ENCODE peak calls at places on chromosomes 7 and 10, in nine cellular contexts. P is HFF-Myc, E is prostate gland, M is lower leg skin, T is cardiac fibroblast, D is cardiac muscle cell, Y is astrocyte of the spinal cord, G is tibial artery, H is NB4. U is an unnamed sample.

GRCh38 chr7:153567426-153567825 is 484.8 kb upstream of the DPP6 start:
- DNase-seq in P (no peak), D (peak), G (peak), H (no peak), E (no peak), T (no peak), Y (no peak), M (peak), U (no peak)

GRCh38 chr7:55252386-55252785 is 112.8 kb upstream of the LANCL2 start:
- DNase-seq in Y (no peak), M (no peak), H (no peak), E (no peak), T (no peak), P (no peak), G (no peak), D (no peak), U (no peak)

GRCh38 chr10:29840516-29841276 is 205.9 kb upstream of the SVIL start:
- DNase-seq in H (no peak), P (no peak), G (no peak), M (no peak), D (no peak), Y (no peak), E (peak), T (no peak), U (no peak)

GRCh38 chr10:62025134-62025794 is 123.8 kb downstream of the ARID5B start:
- DNase-seq in P (no peak), E (no peak), G (no peak), Y (no peak), M (no peak), D (no peak), T (no peak), H (no peak), U (no peak)

GRCh38 chr7:25121599-25121998 is 3.5 kb downstream of the CYCS start:
- DNase-seq in Y (no peak), M (no peak), P (no peak), E (no peak), T (no peak), D (no peak), H (no peak), G (no peak), U (no peak)

GRCh38 chr10:99869581-99869980 is 87.1 kb downstream of the ABCC2 start:
- DNase-seq in Y (no peak), M (no peak), D (no peak), T (no peak), G (no peak), H (no peak), P (no peak), E (no peak), U (no peak)

GRCh38 chr7:149584009-149584408 is 86.4 kb upstream of the ZNF746 start:
- DNase-seq in H (no peak), G (no peak), P (no peak), D (no peak), M (no peak), T (no peak), Y (no peak), E (no peak), U (no peak)

GRCh38 chr10:124417846-124418725 is 637 bp downstream of the OAT start:
- DNase-seq in D (peak), H (peak), E (peak), M (peak), T (peak), Y (peak), P (no peak), G (peak), U (no peak)

GRCh38 chr7:133937786-133938185 is 189.4 kb upstream of the LRGUK start:
- DNase-seq in Y (no peak), M (no peak), E (no peak), G (no peak), H (no peak), T (no peak), D (no peak), P (no peak), U (no peak)

GRCh38 chr10:59336632-59337031 is 25.7 kb downstream of the FAM13C start:
- DNase-seq in T (peak), G (no peak), D (peak), P (no peak), H (no peak), Y (peak), E (no peak), M (no peak), U (no peak)

GRCh38 chr7:51121945-51122425 is 194.6 kb downstream of the COBL start:
- DNase-seq in G (no peak), H (no peak), P (no peak), Y (no peak), D (peak), T (peak), E (peak), M (no peak), U (no peak)

GRCh38 chr7:42831051-42831952 is 80.6 kb downstream of the C7orf25 start:
- DNase-seq in H (peak), Y (peak), E (peak), P (peak), D (peak), G (no peak), M (peak), T (peak), U (no peak)

GRCh38 chr7:7122701-7123281 is 59.6 kb upstream of the C1GALT1 start:
- DNase-seq in Y (peak), P (no peak), M (peak), G (no peak), D (peak), T (peak), E (no peak), H (no peak), U (peak)

GRCh38 chr7:102883098-102883860 is 29.5 kb upstream of the LRRC17 start:
- DNase-seq in E (no peak), P (no peak), G (no peak), T (peak), D (peak), M (no peak), Y (peak), H (peak), U (no peak)

GRCh38 chr10:103021897-103022286 is 103.8 kb downstream of the CNNM2 start:
- DNase-seq in D (peak), T (peak), H (no peak), Y (peak), P (no peak), G (peak), M (no peak), E (no peak), U (no peak)

GRCh38 chr7:69067397-69067796 is 530.9 kb upstream of the AUTS2 start:
- DNase-seq in M (no peak), G (no peak), T (no peak), H (peak), D (peak), E (peak), Y (no peak), P (no peak), U (no peak)
- TF ChIP-seq CTCF in M (no peak), G (no peak), T (no peak), H (peak), D (peak), E (peak), Y (peak), P (no peak), U (peak)

DNA sequence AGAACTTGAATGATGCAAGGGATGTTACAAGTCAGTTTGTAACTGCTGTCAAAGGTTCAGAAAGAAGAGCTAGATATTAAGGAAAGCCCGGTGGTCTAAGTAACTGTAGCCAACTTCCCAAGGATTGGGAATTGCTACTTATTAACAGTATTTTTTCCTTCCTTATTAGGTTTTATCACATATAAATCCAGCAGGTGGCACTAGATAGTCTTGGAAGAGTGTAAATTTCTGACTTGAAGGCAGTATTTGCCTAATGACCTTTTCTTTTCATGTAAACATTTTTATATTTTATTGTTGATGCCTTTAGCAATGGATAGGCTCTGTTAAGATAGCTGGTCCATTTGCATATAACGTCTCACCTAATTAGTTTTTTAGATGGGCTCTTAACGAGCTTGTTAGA is 51.2 kb downstream of the ANLN start:
- DNase-seq in G (no peak), M (no peak), H (peak), P (no peak), T (peak), D (peak), E (no peak), Y (peak), U (no peak)
- TF ChIP-seq CTCF in G (peak), M (no peak), H (peak), P (peak), T (peak), D (peak), E (peak), Y (peak), U (no peak)

GRCh38 chr10:88565072-88565471 is 18.0 kb downstream of the RNLS start:
- DNase-seq in E (no peak), T (peak), D (peak), Y (peak), P (peak), G (no peak), H (peak), M (no peak), U (no peak)
- TF ChIP-seq CTCF in E (peak), T (peak), D (peak), Y (peak), P (no peak), G (peak), H (no peak), M (no peak), U (peak)

DNA sequence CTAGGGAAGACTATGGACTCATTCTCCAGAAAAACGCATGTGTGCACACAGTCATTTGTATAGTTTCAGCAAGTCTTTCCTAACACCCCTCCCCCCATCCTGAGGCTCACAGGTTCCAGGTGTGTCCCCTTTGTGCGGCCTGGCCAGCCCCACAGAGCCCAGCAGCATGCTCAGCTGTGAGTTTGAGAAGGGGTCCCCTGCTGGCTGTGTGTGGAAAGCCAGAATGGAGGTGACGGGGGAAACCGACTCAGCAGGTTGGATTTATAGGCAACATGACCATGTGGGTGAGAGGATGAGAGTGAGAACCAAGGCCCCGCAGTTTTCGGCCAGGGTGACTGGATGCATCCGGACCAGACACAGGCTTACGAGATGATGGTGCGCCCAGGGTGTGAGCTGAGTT is 9.9 kb downstream of the PTPRE start:
- DNase-seq in E (no peak), G (no peak), M (no peak), Y (no peak), T (no peak), H (no peak), P (no peak), D (no peak), U (no peak)
- TF ChIP-seq CTCF in E (no peak), G (no peak), M (no peak), Y (no peak), T (no peak), H (no peak), P (no peak), D (no peak), U (no peak)

GRCh38 chr7:128947854-128948253 is 10.1 kb downstream of the IRF5 start:
- DNase-seq in D (no peak), P (no peak), G (no peak), T (peak), Y (no peak), H (peak), M (no peak), E (no peak), U (no peak)

GRCh38 chr7:128948312-128948973 is 10.7 kb downstream of the IRF5 start:
- DNase-seq in E (no peak), H (peak), Y (no peak), D (peak), T (peak), M (no peak), P (no peak), G (no peak), U (no peak)

GRCh38 chr7:128948976-128949760 is 11.4 kb downstream of the IRF5 start:
- DNase-seq in M (no peak), Y (no peak), G (no peak), P (no peak), T (no peak), H (peak), E (no peak), D (peak), U (no peak)

GRCh38 chr7:128945668-128946366 is 8.1 kb downstream of the IRF5 start:
- DNase-seq in H (no peak), M (no peak), E (no peak), P (no peak), G (no peak), D (no peak), T (no peak), Y (no peak), U (no peak)

DNA sequence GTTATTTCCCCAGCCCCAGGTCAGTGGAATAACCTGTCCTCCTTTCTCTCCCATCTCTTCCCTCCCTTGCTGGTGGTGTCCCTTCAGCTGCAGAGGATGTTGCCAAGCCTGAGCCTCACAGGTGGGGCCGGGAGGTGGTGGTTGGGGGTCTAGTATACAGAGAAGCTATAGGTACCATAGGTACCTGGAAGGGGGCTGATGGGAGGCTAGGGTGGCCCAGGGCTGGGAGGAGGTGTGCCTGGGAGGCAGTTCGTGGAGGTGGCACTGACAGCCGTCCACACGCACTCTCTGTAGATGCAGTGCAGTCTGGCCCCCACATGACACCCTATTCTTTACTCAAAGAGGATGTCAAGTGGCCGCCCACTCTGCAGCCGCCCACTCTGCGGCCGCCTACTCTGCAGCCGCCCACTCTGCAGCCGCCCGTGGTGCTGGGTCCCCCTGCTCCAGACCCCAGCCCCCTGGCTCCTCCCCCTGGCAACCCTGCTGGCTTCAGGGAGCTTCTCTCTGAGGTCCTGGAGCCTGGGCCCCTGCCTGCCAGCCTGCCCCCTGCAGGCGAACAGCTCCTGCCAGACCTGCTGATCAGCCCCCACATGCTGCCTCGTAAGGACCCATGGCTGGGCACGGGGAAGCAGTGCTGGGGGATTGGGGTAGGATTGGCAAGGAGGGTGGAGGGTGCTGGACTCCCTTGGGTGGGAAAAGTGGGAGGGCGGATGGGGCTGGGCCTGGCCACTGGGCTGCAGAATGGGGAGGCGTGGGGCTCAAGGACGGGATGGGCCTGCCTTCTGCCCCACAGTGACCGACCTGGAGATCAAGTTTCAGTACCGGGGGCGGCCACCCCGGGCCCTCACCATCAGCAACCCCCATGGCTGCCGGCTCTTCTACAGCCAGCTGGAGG is 9.5 kb downstream of the IRF5 start:
- DNase-seq in P (no peak), Y (no peak), D (no peak), H (peak), M (no peak), G (no peak), T (no peak), E (no peak), U (no peak)
- TF ChIP-seq CTCF in P (peak), Y (peak), D (peak), H (peak), M (no peak), G (no peak), T (peak), E (no peak), U (peak)

GRCh38 chr10:92757720-92758119 is 68.0 kb downstream of the HHEX start:
- DNase-seq in Y (no peak), M (no peak), T (no peak), E (no peak), G (no peak), H (peak), P (no peak), D (no peak), U (no peak)

GRCh38 chr10:92756233-92757065 is 66.7 kb downstream of the HHEX start:
- DNase-seq in P (no peak), E (no peak), T (no peak), H (peak), M (no peak), Y (no peak), D (peak), G (no peak), U (no peak)

GRCh38 chr10:92755725-92756124 is 66.0 kb downstream of the HHEX start:
- DNase-seq in G (no peak), H (no peak), P (no peak), D (peak), M (no peak), T (no peak), Y (no peak), E (no peak), U (no peak)

GRCh38 chr10:92758594-92758993 is 68.8 kb downstream of the HHEX start:
- DNase-seq in P (no peak), D (no peak), H (no peak), Y (no peak), G (no peak), M (no peak), E (no peak), T (no peak), U (no peak)

GRCh38 chr10:92757066-92757716 is 67.4 kb downstream of the HHEX start:
- DNase-seq in Y (peak), G (peak), P (peak), D (peak), M (peak), E (peak), T (peak), H (peak), U (peak)
- TF ChIP-seq CTCF in Y (no peak), G (peak), P (no peak), D (peak), M (no peak), E (no peak), T (peak), H (peak), U (no peak)

GRCh38 chr7:2156756-2157472 is 75.8 kb downstream of the MAD1L1 start:
- DNase-seq in E (no peak), Y (no peak), P (no peak), M (no peak), T (no peak), G (peak), D (no peak), H (no peak), U (no peak)

GRCh38 chr7:2151801-2152612 is 80.7 kb downstream of the MAD1L1 start:
- DNase-seq in H (no peak), D (no peak), G (no peak), M (no peak), T (no peak), E (no peak), Y (no peak), P (no peak), U (no peak)

GRCh38 chr7:2154831-2155230 is 77.9 kb downstream of the MAD1L1 start:
- DNase-seq in G (no peak), M (no peak), T (no peak), H (no peak), P (no peak), D (no peak), E (no peak), Y (no peak), U (no peak)

GRCh38 chr7:2152646-2153045 is 80.1 kb downstream of the MAD1L1 start:
- DNase-seq in D (no peak), M (no peak), H (no peak), G (no peak), E (no peak), Y (no peak), T (no peak), P (no peak), U (no peak)

GRCh38 chr7:2154121-2154520 is 78.6 kb downstream of the MAD1L1 start:
- DNase-seq in Y (no peak), T (no peak), D (no peak), M (no peak), P (no peak), G (no peak), E (no peak), H (no peak), U (no peak)
- TF ChIP-seq CTCF in Y (no peak), T (no peak), D (no peak), M (no peak), P (peak), G (no peak), E (no peak), H (no peak), U (no peak)